ENCODE peak calls at places on chromosomes 2 and 18, in nine cellular contexts. G, D, M, Z, O, T, B, P and Y are unnamed samples.

GRCh38 chr2:142561656-142562055 is 315.8 kb upstream of the KYNU start:
- DNase-seq in G (peak), D (no peak), M (no peak), Z (no peak), O (no peak), T (no peak), B (no peak), P (no peak), Y (no peak)

GRCh38 chr2:147182260-147182659 is 662.6 kb upstream of the ACVR2A start:
- DNase-seq in G (no peak), D (no peak), M (peak), Z (no peak), O (no peak), T (no peak), B (peak), P (no peak), Y (no peak)

GRCh38 chr2:71604709-71605085 is 151.3 kb downstream of the DYSF start:
- DNase-seq in G (peak), D (no peak), M (no peak), Z (no peak), O (no peak), T (no peak), B (no peak), P (no peak), Y (no peak)

GRCh38 chr2:6249557-6249956 is 557.4 kb downstream of the SOX11 start:
- DNase-seq in G (no peak), D (no peak), M (no peak), Z (no peak), O (no peak), T (no peak), B (no peak), P (no peak), Y (no peak)

GRCh38 chr18:37452697-37453385 is 112.8 kb downstream of the CELF4 start:
- DNase-seq in G (no peak), D (no peak), M (no peak), Z (peak), O (no peak), T (peak), B (peak), P (peak), Y (no peak)

GRCh38 chr2:134207589-134208209 is 46.2 kb upstream of the MGAT5 start:
- DNase-seq in G (no peak), D (no peak), M (peak), Z (peak), O (peak), T (no peak), B (peak), P (peak), Y (no peak)

GRCh38 chr18:26999797-27000196 is 134.3 kb upstream of the AQP4 start:
- DNase-seq in G (no peak), D (no peak), M (no peak), Z (no peak), O (no peak), T (no peak), B (no peak), P (no peak), Y (no peak)

GRCh38 chr2:241137276-241138190 is 11.7 kb downstream of the PASK start:
- DNase-seq in G (no peak), D (no peak), M (no peak), Z (no peak), O (no peak), T (no peak), B (no peak), P (no peak), Y (no peak)

GRCh38 chr2:70975237-70975636 is 3.2 kb upstream of the ANKRD53 start:
- DNase-seq in G (no peak), D (no peak), M (no peak), Z (no peak), O (no peak), T (no peak), B (no peak), P (no peak), Y (no peak)